ENCODE peak calls at places on chromosomes 5 and 9, in eight cellular contexts. B is stimulated activated CD4-positive, alpha-beta T cell treated with anti-CD3 and anti-CD28 coated beads, TNF-alpha, amount 100 ng/mL, for 4 hours; E is SK-N-SH; V is type B pancreatic cell; N is tibial nerve; P is D341Med; K is GDM1; L is suprapubic skin. W is an unnamed sample.

GRCh38 chr5:144187699-144188294 is 17.1 kb downstream of the KCTD16 start:
- DNase-seq in V (no peak), N (peak; percentile 41), B (peak; percentile 53), K (peak; percentile 9), E (peak; percentile 45), P (no peak), L (no peak), W (peak; percentile 88)

GRCh38 chr9:114025196-114025753 is 52.8 kb downstream of the AMBP start:
- DNase-seq in B (no peak), K (no peak), E (no peak), L (no peak), N (no peak), V (no peak), P (peak; percentile 2), W (no peak)

GRCh38 chr5:42036379-42036778 is 111.3 kb downstream of the FBXO4 start:
- DNase-seq in B (no peak), N (no peak), K (no peak), V (no peak), P (no peak), L (no peak), E (no peak), W (no peak)

GRCh38 chr5:474826-475661 is 32.1 kb downstream of the EXOC3 start:
- DNase-seq in B (no peak), K (no peak), V (no peak), L (peak; percentile 78), P (no peak), E (no peak), N (no peak), W (no peak)

GRCh38 chr5:1800470-1801060 is 642 bp upstream of the NDUFS6 start:
- DNase-seq in V (no peak), N (no peak), E (no peak), K (no peak), P (no peak), B (no peak), L (peak; percentile 77), W (no peak)

GRCh38 chr5:120789918-120790714 is 326.0 kb downstream of the PRR16 start:
- DNase-seq in K (no peak), V (no peak), L (no peak), P (no peak), N (no peak), B (no peak), E (peak; percentile 10), W (no peak)

GRCh38 chr9:115777610-115778009 is 376.0 kb upstream of the PAPPA start:
- DNase-seq in V (no peak), B (no peak), E (no peak), K (no peak), N (no peak), P (no peak), L (no peak), W (no peak)

GRCh38 chr5:106312360-106312759 is 1358.4 kb downstream of the EFNA5 start:
- DNase-seq in E (no peak), B (no peak), V (no peak), K (no peak), P (no peak), N (no peak), L (no peak), W (peak; percentile 12)

GRCh38 chr5:83000448-83000847 is 76.7 kb downstream of the TMEM167A start:
- DNase-seq in L (no peak), P (no peak), N (no peak), E (no peak), K (no peak), B (no peak), V (no peak), W (peak; percentile 66)

W was measured in Daoy.